ENCODE peak calls at places on chromosomes 7 and 10, in five cellular contexts. M, D, Y, X and K are unnamed samples.

GRCh38 chr10:133199488-133199885 is 30.5 kb upstream of the UTF1 start:
- DNase-seq in M (no peak), Y (no peak), X (no peak), D (no peak), K (no peak)

GRCh38 chr7:28955723-28956607 is 2.2 kb downstream of the TRIL start:
- DNase-seq in D (no peak), X (no peak), M (peak; percentile 72), Y (no peak), K (peak; percentile 90)

GRCh38 chr10:91042069-91042468 is 121.2 kb upstream of the ANKRD1 start:
- DNase-seq in D (no peak), X (no peak), Y (no peak), M (no peak), K (no peak)

GRCh38 chr10:14603539-14604102 is 171.1 kb downstream of the FAM107B start:
- DNase-seq in M (no peak), X (no peak), Y (no peak), D (no peak), K (peak; percentile 41)

GRCh38 chr10:113121153-113121552 is 171.1 kb downstream of the TCF7L2 start:
- DNase-seq in M (no peak), D (no peak), Y (no peak), X (no peak), K (peak; percentile 51)

GRCh38 chr7:43249808-43250145 is 137.3 kb downstream of the HECW1 start:
- DNase-seq in M (no peak), D (no peak), Y (no peak), X (no peak), K (no peak)

GRCh38 chr10:114471906-114472873 is 67.9 kb upstream of the AFAP1L2 start:
- DNase-seq in M (peak; percentile 24), Y (no peak), D (no peak), X (no peak), K (peak; percentile 56)

GRCh38 chr10:112915590-112916572 is 34.2 kb upstream of the TCF7L2 start:
- DNase-seq in D (peak; percentile 25), M (peak; percentile 58), Y (peak; percentile 7), X (peak; percentile 14), K (peak; percentile 74)

GRCh38 chr10:126104767-126105166 is 208.4 kb downstream of the FANK1 start:
- DNase-seq in M (no peak), Y (no peak), X (no peak), D (no peak), K (no peak)

GRCh38 chr10:83983578-83984255 is 155.6 kb upstream of the GHITM start:
- DNase-seq in Y (no peak), D (no peak), M (peak; percentile 15), X (peak; percentile 33), K (peak; percentile 33)

GRCh38 chr7:55515569-55516279 is 56.6 kb downstream of the VOPP1 start:
- DNase-seq in X (no peak), D (no peak), Y (no peak), M (no peak), K (no peak)

GRCh38 chr10:10881132-10881813 is 136.4 kb upstream of the CELF2 start:
- DNase-seq in D (no peak), X (no peak), M (no peak), Y (no peak), K (no peak)

GRCh38 chr7:142482899-142483658 is 225.2 kb upstream of the PRSS58 start:
- DNase-seq in M (peak; percentile 7), D (no peak), X (peak; percentile 49), Y (no peak), K (peak; percentile 74)

GRCh38 chr7:10022957-10023356 is 950.7 kb upstream of the PHF14 start:
- DNase-seq in Y (no peak), D (no peak), M (no peak), X (no peak), K (peak; percentile 72)

GRCh38 chr7:112298543-112299100 is 92.1 kb downstream of the ZNF277 start:
- DNase-seq in Y (no peak), M (no peak), D (no peak), X (no peak), K (no peak)

GRCh38 chr10:31709028-31709427 is 219.6 kb downstream of the ARHGAP12 start:
- DNase-seq in M (no peak), D (no peak), X (no peak), Y (no peak), K (no peak)

GRCh38 chr10:27503498-27504006 is 552 bp upstream of the RAB18 start:
- DNase-seq in M (no peak), D (no peak), X (no peak), Y (no peak), K (no peak)

GRCh38 chr10:129917936-129918335 is 46.1 kb downstream of the EBF3 start:
- DNase-seq in X (no peak), D (no peak), M (no peak), Y (no peak), K (no peak)

GRCh38 chr7:73517241-73517995 is 4.7 kb downstream of the BAZ1B start:
- DNase-seq in Y (no peak), D (no peak), M (no peak), X (peak; percentile 7), K (no peak)

GRCh38 chr10:93073539-93074136 is at the start of gene CYP26A1:
- DNase-seq in Y (no peak), D (no peak), M (no peak), X (peak; percentile 58), K (peak; percentile 92)

GRCh38 chr10:3729397-3729796 is 55.6 kb downstream of the KLF6 start:
- DNase-seq in X (no peak), Y (no peak), M (no peak), D (no peak), K (no peak)

GRCh38 chr7:47504546-47505316 is 77.2 kb downstream of the TNS3 start:
- DNase-seq in Y (no peak), M (no peak), D (no peak), X (no peak), K (no peak)

GRCh38 chr10:84173543-84173942 is at the start of gene GPR15LG:
- DNase-seq in D (no peak), Y (no peak), M (no peak), X (no peak), K (no peak)

GRCh38 chr10:98971464-98971863 is 264.2 kb downstream of the HPSE2 start:
- DNase-seq in M (no peak), X (no peak), Y (no peak), D (no peak), K (no peak)

GRCh38 chr10:1047937-1048336 is 982 bp downstream of the IDI1 start:
- DNase-seq in D (no peak), Y (no peak), M (no peak), X (no peak), K (peak; percentile 39)

GRCh38 chr10:64952042-64952441 is 1430.8 kb downstream of the REEP3 start:
- DNase-seq in Y (no peak), X (no peak), D (no peak), M (no peak), K (no peak)

GRCh38 chr7:90766814-90767564 is 170.9 kb downstream of the CDK14 start:
- DNase-seq in Y (no peak), M (peak; percentile 94), X (no peak), D (no peak), K (no peak)

GRCh38 chr10:97718659-97719142 is 5.2 kb downstream of the MARVELD1 start:
- DNase-seq in X (no peak), M (peak; percentile 61), Y (no peak), D (no peak), K (peak; percentile 50)

GRCh38 chr7:130488376-130489139 is 3.3 kb upstream of the MEST start:
- DNase-seq in D (no peak), M (no peak), X (no peak), Y (no peak), K (no peak)

GRCh38 chr10:20877986-20878979 is 18.8 kb downstream of the NEBL start:
- DNase-seq in X (no peak), M (no peak), Y (no peak), D (no peak), K (no peak)

GRCh38 chr10:118116555-118117311 is 70.0 kb upstream of the RAB11FIP2 start:
- DNase-seq in X (no peak), Y (no peak), M (no peak), D (no peak), K (no peak)

GRCh38 chr10:64115913-64116643 is 594.9 kb downstream of the REEP3 start:
- DNase-seq in D (no peak), X (peak; percentile 14), M (no peak), Y (no peak), K (peak; percentile 75)

GRCh38 chr7:49635800-49636199 is 137.6 kb upstream of the VWC2 start:
- DNase-seq in X (no peak), M (no peak), Y (no peak), D (no peak), K (no peak)

GRCh38 chr10:21021843-21022594 is 124.9 kb upstream of the NEBL start:
- DNase-seq in Y (no peak), M (peak; percentile 44), X (no peak), D (no peak), K (peak; percentile 66)

GRCh38 chr10:44801383-44802327 is 109.5 kb upstream of the TMEM72 start:
- DNase-seq in Y (no peak), X (no peak), D (no peak), M (peak; percentile 9), K (no peak)
- TF ChIP-seq CREB1 in Y (no peak), X (no peak), D (no peak), M (no peak), K (no peak)

DNA sequence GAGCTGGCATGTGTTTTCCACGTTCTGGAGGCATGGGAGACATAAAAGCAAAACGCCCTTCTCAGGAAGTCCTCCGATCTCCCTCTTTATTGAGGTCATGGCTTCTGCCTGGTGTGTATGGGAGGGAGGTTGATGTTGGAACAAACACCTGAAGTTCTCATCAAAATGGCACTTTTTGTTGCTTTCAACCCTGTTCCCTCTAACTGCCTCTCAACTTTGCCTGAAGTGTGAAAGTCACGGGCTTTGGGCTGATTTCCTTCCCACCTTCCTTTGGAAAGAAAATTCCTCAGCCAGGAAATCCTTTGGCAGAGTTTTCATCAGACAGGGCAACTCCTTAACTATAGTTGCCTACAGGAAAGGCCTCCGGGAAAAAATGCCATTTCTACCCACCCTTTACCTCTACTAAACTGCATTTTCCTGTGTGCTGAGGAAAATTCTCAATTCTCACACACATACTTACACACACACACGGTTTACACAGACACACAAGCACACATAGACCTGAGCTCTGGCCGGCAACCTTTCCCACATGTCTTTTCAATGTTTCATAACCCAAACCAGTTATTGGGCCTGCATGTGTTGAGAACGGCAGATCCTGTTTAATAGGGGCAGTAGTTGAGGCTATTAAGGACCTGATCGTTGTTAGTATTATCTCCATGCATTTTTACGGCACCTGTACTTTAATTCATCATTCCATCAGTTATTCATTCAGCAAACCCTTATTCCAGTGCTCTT is 36.4 kb downstream of the CYP17A1 start:
- DNase-seq in Y (no peak), X (no peak), M (no peak), D (no peak), K (no peak)
- H4K20me1 ChIP-seq in Y (no peaks in the 10 kb centered on the region), X (no peaks in the 10 kb centered on the region), M (no peaks in the 10 kb centered on the region), D (no peaks in the 10 kb centered on the region), K (no peaks in the 10 kb centered on the region)

DNA sequence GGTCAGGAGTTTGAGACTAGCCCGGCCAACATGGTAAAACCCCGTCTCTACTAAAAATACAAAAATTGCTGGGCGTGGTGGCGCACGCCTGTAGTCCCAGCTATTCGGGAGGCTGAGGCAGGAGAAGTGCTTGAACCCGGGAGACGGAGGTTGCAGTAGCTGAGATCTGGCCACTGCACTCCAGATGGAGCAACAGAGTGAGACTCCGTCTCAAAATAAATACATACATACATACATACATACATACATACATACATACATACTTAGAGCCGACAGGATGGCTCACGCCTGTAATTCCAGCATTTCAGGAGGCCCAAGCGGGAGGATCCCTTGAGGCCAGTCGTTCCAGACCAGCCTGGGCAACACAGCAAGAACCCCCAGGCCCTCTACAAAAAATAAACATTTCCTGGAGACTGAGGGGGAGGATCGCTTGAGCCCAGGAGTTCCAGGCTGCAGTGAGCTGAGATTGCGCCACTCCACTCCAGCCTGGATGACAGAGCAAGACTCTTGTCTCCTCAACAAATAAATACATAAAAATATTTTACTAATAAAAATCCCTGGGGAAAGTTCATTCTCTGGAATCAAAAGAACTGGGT is 90.9 kb upstream of the TNRC18 start:
- DNase-seq in D (no peak), X (no peak), Y (no peak), M (peak; percentile 68), K (no peak)
- H3K27ac ChIP-seq in D (peak overlapping the region; percentile 97), X (peak overlapping the region; percentile 86), Y (peak overlapping the region; percentile 88), M (peak overlapping the region; percentile 100), K (peak overlapping the region; percentile 98)

GRCh38 chr7:14414274-14414986 is 425.0 kb upstream of the ETV1 start:
- DNase-seq in Y (no peak), M (no peak), X (no peak), D (no peak), K (no peak)
- TF ChIP-seq CREB1 in Y (no peak), M (no peak), X (no peak), D (no peak), K (no peak)